ENCODE peak calls at places on chromosomes 4 and X, in nine cellular contexts. One of them, this sample, is unnamed.

GRCh38 chr4:57219389-57219890 is 109.3 kb upstream of the IGFBP7 start:
- DNase-seq in choroid plexus epithelial cell: no peak
- DNase-seq in GM12865: no peak
- DNase-seq in PC-3: no peak
- DNase-seq in A549: no peak
- DNase-seq in cardiac muscle cell: no peak
- DNase-seq in fibroblast of the aortic adventitia: no peak
- DNase-seq in body of pancreas: no peak
- DNase-seq in CD8-positive, alpha-beta T cell: no peak
- DNase-seq in this sample: no peak

GRCh38 chr4:56307423-56307822 is 79.9 kb downstream of the AASDH start:
- DNase-seq in body of pancreas: no peak
- DNase-seq in fibroblast of the aortic adventitia: no peak
- DNase-seq in A549: no peak
- DNase-seq in CD8-positive, alpha-beta T cell: no peak
- DNase-seq in cardiac muscle cell: no peak
- DNase-seq in choroid plexus epithelial cell: no peak
- DNase-seq in GM12865: no peak
- DNase-seq in PC-3: peak
- DNase-seq in this sample: peak

GRCh38 chrX:41923925-41924693 is 755 bp upstream of the CASK start:
- DNase-seq in body of pancreas: peak
- DNase-seq in A549: peak
- DNase-seq in choroid plexus epithelial cell: peak
- DNase-seq in fibroblast of the aortic adventitia: peak
- DNase-seq in cardiac muscle cell: peak
- DNase-seq in PC-3: peak
- DNase-seq in GM12865: peak
- DNase-seq in CD8-positive, alpha-beta T cell: peak
- DNase-seq in this sample: peak

GRCh38 chr4:96887857-96888256 is 1048.0 kb downstream of the PDHA2 start:
- DNase-seq in body of pancreas: no peak
- DNase-seq in fibroblast of the aortic adventitia: no peak
- DNase-seq in choroid plexus epithelial cell: no peak
- DNase-seq in GM12865: no peak
- DNase-seq in PC-3: no peak
- DNase-seq in cardiac muscle cell: no peak
- DNase-seq in A549: no peak
- DNase-seq in CD8-positive, alpha-beta T cell: no peak
- DNase-seq in this sample: no peak

GRCh38 chr4:10003666-10004065 is 17.6 kb downstream of the SLC2A9 start:
- DNase-seq in body of pancreas: no peak
- DNase-seq in PC-3: no peak
- DNase-seq in GM12865: peak
- DNase-seq in CD8-positive, alpha-beta T cell: no peak
- DNase-seq in choroid plexus epithelial cell: no peak
- DNase-seq in fibroblast of the aortic adventitia: no peak
- DNase-seq in A549: no peak
- DNase-seq in cardiac muscle cell: no peak
- DNase-seq in this sample: peak

GRCh38 chr4:143713556-143714289 is 13.2 kb upstream of the FREM3 start:
- DNase-seq in body of pancreas: no peak
- DNase-seq in cardiac muscle cell: no peak
- DNase-seq in A549: no peak
- DNase-seq in choroid plexus epithelial cell: no peak
- DNase-seq in GM12865: no peak
- DNase-seq in PC-3: no peak
- DNase-seq in CD8-positive, alpha-beta T cell: no peak
- DNase-seq in fibroblast of the aortic adventitia: no peak
- DNase-seq in this sample: no peak

GRCh38 chrX:119990409-119990994 is 47.0 kb upstream of the NKAP start:
- DNase-seq in PC-3: no peak
- DNase-seq in CD8-positive, alpha-beta T cell: no peak
- DNase-seq in choroid plexus epithelial cell: no peak
- DNase-seq in cardiac muscle cell: no peak
- DNase-seq in A549: no peak
- DNase-seq in body of pancreas: peak
- DNase-seq in fibroblast of the aortic adventitia: no peak
- DNase-seq in GM12865: no peak
- DNase-seq in this sample: no peak

GRCh38 chrX:120014354-120015129 is 62.9 kb downstream of the RHOXF2B start:
- DNase-seq in choroid plexus epithelial cell: no peak
- DNase-seq in cardiac muscle cell: no peak
- DNase-seq in CD8-positive, alpha-beta T cell: no peak
- DNase-seq in body of pancreas: peak
- DNase-seq in GM12865: no peak
- DNase-seq in A549: no peak
- DNase-seq in PC-3: no peak
- DNase-seq in fibroblast of the aortic adventitia: no peak
- DNase-seq in this sample: no peak

GRCh38 chr4:176824645-176825366 is 32.1 kb upstream of the VEGFC start:
- DNase-seq in choroid plexus epithelial cell: no peak
- DNase-seq in PC-3: no peak
- DNase-seq in fibroblast of the aortic adventitia: no peak
- DNase-seq in GM12865: no peak
- DNase-seq in CD8-positive, alpha-beta T cell: no peak
- DNase-seq in A549: no peak
- DNase-seq in body of pancreas: no peak
- DNase-seq in cardiac muscle cell: no peak
- DNase-seq in this sample: no peak

GRCh38 chrX:13239272-13239671 is 80.6 kb downstream of the ATXN3L start:
- DNase-seq in cardiac muscle cell: no peak
- DNase-seq in CD8-positive, alpha-beta T cell: no peak
- DNase-seq in body of pancreas: no peak
- DNase-seq in choroid plexus epithelial cell: no peak
- DNase-seq in PC-3: no peak
- DNase-seq in A549: no peak
- DNase-seq in GM12865: no peak
- DNase-seq in fibroblast of the aortic adventitia: peak
- DNase-seq in this sample: no peak

GRCh38 chr4:100206850-100207249 is 16.6 kb upstream of the DDIT4L start:
- DNase-seq in PC-3: no peak
- DNase-seq in CD8-positive, alpha-beta T cell: no peak
- DNase-seq in cardiac muscle cell: no peak
- DNase-seq in choroid plexus epithelial cell: no peak
- DNase-seq in A549: no peak
- DNase-seq in GM12865: peak
- DNase-seq in body of pancreas: no peak
- DNase-seq in fibroblast of the aortic adventitia: no peak
- DNase-seq in this sample: no peak

DNA sequence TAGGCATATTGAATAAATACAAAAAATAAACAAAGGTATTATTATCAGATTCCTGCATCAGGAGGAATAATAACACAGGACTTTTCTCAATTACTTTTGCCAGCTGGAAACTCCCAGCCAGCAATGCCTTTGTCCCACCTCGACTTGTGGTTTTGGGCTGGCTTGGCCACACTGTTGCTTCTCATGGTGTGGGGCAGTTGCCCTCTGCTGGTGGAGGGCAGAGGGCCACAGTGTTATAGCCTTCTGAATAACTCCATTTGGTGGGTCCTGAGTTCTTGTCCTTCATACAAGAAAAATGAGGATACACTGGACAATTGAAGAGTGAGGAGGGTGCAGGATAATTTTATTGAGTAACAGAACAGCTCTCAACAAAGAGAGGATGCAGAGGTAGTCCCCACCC is 1206.0 kb upstream of the ADGRL3 start:
- DNase-seq in choroid plexus epithelial cell: no peak
- DNase-seq in GM12865: peak
- DNase-seq in body of pancreas: no peak
- DNase-seq in CD8-positive, alpha-beta T cell: no peak
- DNase-seq in PC-3: no peak
- DNase-seq in fibroblast of the aortic adventitia: no peak
- DNase-seq in cardiac muscle cell: no peak
- DNase-seq in A549: no peak
- DNase-seq in this sample: no peak
- TF ChIP-seq CTCF in choroid plexus epithelial cell: no peak
- TF ChIP-seq CTCF in GM12865: peak
- TF ChIP-seq CTCF in body of pancreas: no peak
- TF ChIP-seq CTCF in CD8-positive, alpha-beta T cell: no peak
- TF ChIP-seq CTCF in PC-3: peak
- TF ChIP-seq CTCF in fibroblast of the aortic adventitia: no peak
- TF ChIP-seq CTCF in cardiac muscle cell: no peak
- TF ChIP-seq CTCF in A549: no peak
- TF ChIP-seq CTCF in this sample: no peak

DNA sequence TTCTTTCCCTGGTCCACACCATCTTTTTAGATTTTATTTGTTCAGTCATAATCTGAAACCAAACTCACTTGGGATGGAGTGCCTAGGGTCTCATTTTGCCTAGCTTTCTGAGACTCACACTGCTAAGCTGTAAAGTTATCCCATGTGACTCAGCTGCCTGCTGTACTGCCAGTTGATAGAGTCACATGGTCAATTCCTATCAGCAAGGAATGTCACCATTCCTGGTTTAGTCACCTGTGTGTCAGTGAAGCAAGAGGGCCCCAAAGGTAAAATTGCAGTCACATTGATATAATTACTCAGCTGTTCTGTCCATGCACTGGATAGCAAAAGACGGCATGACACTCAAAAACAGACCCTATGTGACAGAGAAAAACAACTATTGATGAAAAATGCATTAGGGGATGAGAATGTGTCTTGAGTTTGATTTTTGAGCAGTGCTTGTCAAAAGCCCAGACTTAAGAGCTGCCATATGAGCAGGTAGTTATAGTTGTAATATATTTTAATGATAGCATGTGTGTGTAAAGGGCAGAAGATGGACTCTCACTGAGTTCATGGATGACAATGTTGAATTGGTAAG is 413.2 kb downstream of the PPARGC1A start:
- DNase-seq in CD8-positive, alpha-beta T cell: no peak
- DNase-seq in body of pancreas: no peak
- DNase-seq in GM12865: no peak
- DNase-seq in A549: no peak
- DNase-seq in choroid plexus epithelial cell: no peak
- DNase-seq in cardiac muscle cell: peak
- DNase-seq in fibroblast of the aortic adventitia: no peak
- DNase-seq in PC-3: peak
- DNase-seq in this sample: peak
- H3K4me3 ChIP-seq in CD8-positive, alpha-beta T cell: no peak
- H3K4me3 ChIP-seq in body of pancreas: no peak
- H3K4me3 ChIP-seq in GM12865: no peak
- H3K4me3 ChIP-seq in A549: no peak
- H3K4me3 ChIP-seq in choroid plexus epithelial cell: no peak
- H3K4me3 ChIP-seq in cardiac muscle cell: no peak
- H3K4me3 ChIP-seq in fibroblast of the aortic adventitia: no peak
- H3K4me3 ChIP-seq in PC-3: no peak
- H3K4me3 ChIP-seq in this sample: no peak

DNA sequence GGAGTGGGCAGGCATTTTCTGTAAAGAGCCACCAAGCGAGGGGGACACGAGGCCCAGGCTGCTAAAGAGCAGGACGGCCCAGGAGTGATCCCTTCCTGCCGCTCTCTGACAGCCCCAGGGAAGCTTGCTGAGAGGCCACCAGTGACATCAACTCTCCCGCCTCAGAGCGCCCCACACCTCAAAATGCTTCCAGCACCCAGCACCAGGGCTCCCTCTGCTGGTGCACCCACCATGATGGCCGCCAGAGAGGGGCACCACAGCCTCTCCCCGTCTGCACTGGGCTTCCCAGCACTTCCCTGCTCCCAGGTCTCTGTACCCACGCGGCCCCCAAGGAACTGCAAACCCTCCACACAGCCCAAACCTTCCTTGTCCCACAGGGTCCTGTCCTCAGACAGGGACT is 40.4 kb downstream of the GAK start:
- DNase-seq in fibroblast of the aortic adventitia: no peak
- DNase-seq in CD8-positive, alpha-beta T cell: no peak
- DNase-seq in GM12865: peak
- DNase-seq in cardiac muscle cell: peak
- DNase-seq in A549: peak
- DNase-seq in body of pancreas: no peak
- DNase-seq in choroid plexus epithelial cell: peak
- DNase-seq in PC-3: no peak
- DNase-seq in this sample: no peak
- TF ChIP-seq CTCF in fibroblast of the aortic adventitia: no peak
- TF ChIP-seq CTCF in CD8-positive, alpha-beta T cell: no peak
- TF ChIP-seq CTCF in GM12865: peak
- TF ChIP-seq CTCF in cardiac muscle cell: peak
- TF ChIP-seq CTCF in A549: peak
- TF ChIP-seq CTCF in body of pancreas: no peak
- TF ChIP-seq CTCF in choroid plexus epithelial cell: peak
- TF ChIP-seq CTCF in PC-3: peak
- TF ChIP-seq CTCF in this sample: no peak

GRCh38 chrX:70445197-70445656 is 592 bp downstream of the DLG3 start:
- DNase-seq in A549: no peak
- DNase-seq in cardiac muscle cell: no peak
- DNase-seq in fibroblast of the aortic adventitia: no peak
- DNase-seq in GM12865: no peak
- DNase-seq in choroid plexus epithelial cell: no peak
- DNase-seq in CD8-positive, alpha-beta T cell: no peak
- DNase-seq in body of pancreas: no peak
- DNase-seq in PC-3: no peak
- DNase-seq in this sample: no peak

GRCh38 chrX:70442224-70442623 is 2.4 kb upstream of the DLG3 start:
- DNase-seq in A549: no peak
- DNase-seq in choroid plexus epithelial cell: no peak
- DNase-seq in body of pancreas: no peak
- DNase-seq in GM12865: no peak
- DNase-seq in cardiac muscle cell: no peak
- DNase-seq in CD8-positive, alpha-beta T cell: no peak
- DNase-seq in PC-3: no peak
- DNase-seq in fibroblast of the aortic adventitia: no peak
- DNase-seq in this sample: no peak

GRCh38 chrX:70445876-70446275 is 1.2 kb downstream of the DLG3 start:
- DNase-seq in fibroblast of the aortic adventitia: no peak
- DNase-seq in GM12865: no peak
- DNase-seq in body of pancreas: no peak
- DNase-seq in PC-3: no peak
- DNase-seq in cardiac muscle cell: no peak
- DNase-seq in choroid plexus epithelial cell: no peak
- DNase-seq in CD8-positive, alpha-beta T cell: no peak
- DNase-seq in A549: no peak
- DNase-seq in this sample: no peak

GRCh38 chrX:70446380-70447350 is 2.0 kb downstream of the DLG3 start:
- DNase-seq in GM12865: no peak
- DNase-seq in PC-3: no peak
- DNase-seq in fibroblast of the aortic adventitia: no peak
- DNase-seq in A549: no peak
- DNase-seq in cardiac muscle cell: no peak
- DNase-seq in choroid plexus epithelial cell: no peak
- DNase-seq in body of pancreas: no peak
- DNase-seq in CD8-positive, alpha-beta T cell: no peak
- DNase-seq in this sample: no peak

GRCh38 chrX:70444326-70445196 is at the start of gene DLG3:
- DNase-seq in cardiac muscle cell: peak
- DNase-seq in A549: peak
- DNase-seq in choroid plexus epithelial cell: peak
- DNase-seq in fibroblast of the aortic adventitia: peak
- DNase-seq in CD8-positive, alpha-beta T cell: peak
- DNase-seq in PC-3: peak
- DNase-seq in GM12865: no peak
- DNase-seq in body of pancreas: peak
- DNase-seq in this sample: peak
- H3K4me3 ChIP-seq in cardiac muscle cell: no peak
- H3K4me3 ChIP-seq in A549: peak
- H3K4me3 ChIP-seq in choroid plexus epithelial cell: no peak
- H3K4me3 ChIP-seq in fibroblast of the aortic adventitia: peak
- H3K4me3 ChIP-seq in CD8-positive, alpha-beta T cell: no peak
- H3K4me3 ChIP-seq in PC-3: no peak
- H3K4me3 ChIP-seq in GM12865: no peak
- H3K4me3 ChIP-seq in body of pancreas: no peak
- H3K4me3 ChIP-seq in this sample: no peak

GRCh38 chrX:8453619-8454018 is 11.0 kb upstream of the VCX3B start:
- DNase-seq in body of pancreas: no peak
- DNase-seq in A549: no peak
- DNase-seq in cardiac muscle cell: no peak
- DNase-seq in fibroblast of the aortic adventitia: no peak
- DNase-seq in PC-3: no peak
- DNase-seq in choroid plexus epithelial cell: no peak
- DNase-seq in GM12865: no peak
- DNase-seq in CD8-positive, alpha-beta T cell: no peak
- DNase-seq in this sample: no peak

GRCh38 chrX:8455600-8455999 is 9.0 kb upstream of the VCX3B start:
- DNase-seq in choroid plexus epithelial cell: no peak
- DNase-seq in CD8-positive, alpha-beta T cell: no peak
- DNase-seq in A549: no peak
- DNase-seq in cardiac muscle cell: no peak
- DNase-seq in PC-3: peak
- DNase-seq in fibroblast of the aortic adventitia: no peak
- DNase-seq in body of pancreas: no peak
- DNase-seq in GM12865: no peak
- DNase-seq in this sample: peak
- TF ChIP-seq CTCF in choroid plexus epithelial cell: no peak
- TF ChIP-seq CTCF in CD8-positive, alpha-beta T cell: no peak
- TF ChIP-seq CTCF in A549: no peak
- TF ChIP-seq CTCF in cardiac muscle cell: peak
- TF ChIP-seq CTCF in PC-3: peak
- TF ChIP-seq CTCF in fibroblast of the aortic adventitia: no peak
- TF ChIP-seq CTCF in body of pancreas: no peak
- TF ChIP-seq CTCF in GM12865: no peak
- TF ChIP-seq CTCF in this sample: peak